ENCODE peak calls at places on chromosomes 11 and 22, in six cellular contexts. One of them, this sample, is unnamed.
A peak's percentile ranks its signal among the peaks of the same experiment; 100 is the strongest.

GRCh38 chr11:46346886-46347636 is at the start of gene DGKZ:
- DNase-seq in uterus: peak; percentile 89
- DNase-seq in transverse colon: peak; percentile 90
- DNase-seq in sigmoid colon: peak; percentile 93
- DNase-seq in H1: peak; percentile 98
- DNase-seq in stomach: peak; percentile 92
- DNase-seq in this sample: peak; percentile 89

GRCh38 chr22:25666308-25666707 is 75.7 kb upstream of the MYO18B start:
- DNase-seq in uterus: peak; percentile 74
- DNase-seq in transverse colon: peak; percentile 41
- DNase-seq in sigmoid colon: peak; percentile 84
- DNase-seq in H1: no peak
- DNase-seq in stomach: no peak
- DNase-seq in this sample: peak; percentile 36

GRCh38 chr11:90845126-90845525 is 622.3 kb upstream of the CHORDC1 start:
- DNase-seq in uterus: no peak
- DNase-seq in transverse colon: no peak
- DNase-seq in sigmoid colon: no peak
- DNase-seq in H1: no peak
- DNase-seq in stomach: no peak
- DNase-seq in this sample: no peak

GRCh38 chr11:67320691-67321090 is 17.4 kb downstream of the SSH3 start:
- DNase-seq in uterus: no peak
- DNase-seq in transverse colon: no peak
- DNase-seq in sigmoid colon: no peak
- DNase-seq in H1: no peak
- DNase-seq in stomach: no peak
- DNase-seq in this sample: no peak

GRCh38 chr11:102559839-102560238 is 29.3 kb upstream of the MMP7 start:
- DNase-seq in uterus: no peak
- DNase-seq in transverse colon: no peak
- DNase-seq in sigmoid colon: no peak
- DNase-seq in H1: no peak
- DNase-seq in stomach: no peak
- DNase-seq in this sample: no peak

GRCh38 chr22:30196141-30196866 is 50.3 kb downstream of the LIF start:
- DNase-seq in uterus: peak; percentile 86
- DNase-seq in transverse colon: peak; percentile 68
- DNase-seq in sigmoid colon: peak; percentile 92
- DNase-seq in H1: peak; percentile 58
- DNase-seq in stomach: peak; percentile 66
- DNase-seq in this sample: peak; percentile 86

GRCh38 chr22:20777420-20778177 is 3.7 kb downstream of the SERPIND1 start:
- DNase-seq in uterus: peak; percentile 36
- DNase-seq in transverse colon: peak; percentile 16
- DNase-seq in sigmoid colon: no peak
- DNase-seq in H1: no peak
- DNase-seq in stomach: no peak
- DNase-seq in this sample: peak; percentile 78

GRCh38 chr11:112555491-112556364 is 295.1 kb upstream of the PLET1 start:
- DNase-seq in uterus: peak; percentile 30
- DNase-seq in transverse colon: peak; percentile 67
- DNase-seq in sigmoid colon: peak; percentile 71
- DNase-seq in H1: peak; percentile 94
- DNase-seq in stomach: peak; percentile 77
- DNase-seq in this sample: peak; percentile 60

GRCh38 chr11:126185200-126186030 is 26.0 kb downstream of the RPUSD4 start:
- DNase-seq in uterus: no peak
- DNase-seq in transverse colon: no peak
- DNase-seq in sigmoid colon: no peak
- DNase-seq in H1: no peak
- DNase-seq in stomach: no peak
- DNase-seq in this sample: no peak

GRCh38 chr11:11351042-11351586 is 1.9 kb downstream of the CSNK2A3 start:
- DNase-seq in uterus: no peak
- DNase-seq in transverse colon: no peak
- DNase-seq in sigmoid colon: no peak
- DNase-seq in H1: no peak
- DNase-seq in stomach: no peak
- DNase-seq in this sample: peak; percentile 8

GRCh38 chr22:21593406-21594232 is 26.1 kb downstream of the UBE2L3 start:
- DNase-seq in uterus: no peak
- DNase-seq in transverse colon: no peak
- DNase-seq in sigmoid colon: no peak
- DNase-seq in H1: peak; percentile 56
- DNase-seq in stomach: peak; percentile 38
- DNase-seq in this sample: no peak

GRCh38 chr11:36672815-36673450 is 74.9 kb upstream of the RAG2 start:
- DNase-seq in uterus: no peak
- DNase-seq in transverse colon: no peak
- DNase-seq in sigmoid colon: no peak
- DNase-seq in H1: no peak
- DNase-seq in stomach: no peak
- DNase-seq in this sample: peak; percentile 36

GRCh38 chr22:44271010-44271500 is 41.7 kb downstream of the SHISAL1 start:
- DNase-seq in uterus: no peak
- DNase-seq in transverse colon: no peak
- DNase-seq in sigmoid colon: no peak
- DNase-seq in H1: no peak
- DNase-seq in stomach: no peak
- DNase-seq in this sample: no peak

GRCh38 chr11:114291847-114292680 is 4.1 kb upstream of the NNMT start:
- DNase-seq in uterus: no peak
- DNase-seq in transverse colon: no peak
- DNase-seq in sigmoid colon: no peak
- DNase-seq in H1: no peak
- DNase-seq in stomach: no peak
- DNase-seq in this sample: no peak

GRCh38 chr22:42473484-42474193 is 41.4 kb upstream of the NFAM1 start:
- DNase-seq in uterus: no peak
- DNase-seq in transverse colon: no peak
- DNase-seq in sigmoid colon: no peak
- DNase-seq in H1: no peak
- DNase-seq in stomach: no peak
- DNase-seq in this sample: peak; percentile 64

GRCh38 chr11:68127791-68128681 is 6.8 kb upstream of the CHKA start:
- DNase-seq in uterus: peak; percentile 72
- DNase-seq in transverse colon: peak; percentile 50
- DNase-seq in sigmoid colon: peak; percentile 78
- DNase-seq in H1: peak; percentile 96
- DNase-seq in stomach: peak; percentile 90
- DNase-seq in this sample: no peak

GRCh38 chr11:128517457-128518230 is 69.7 kb downstream of the ETS1 start:
- DNase-seq in uterus: no peak
- DNase-seq in transverse colon: no peak
- DNase-seq in sigmoid colon: no peak
- DNase-seq in H1: no peak
- DNase-seq in stomach: no peak
- DNase-seq in this sample: no peak

GRCh38 chr22:32037236-32037635 is 5.8 kb upstream of the SLC5A1 start:
- DNase-seq in uterus: no peak
- DNase-seq in transverse colon: no peak
- DNase-seq in sigmoid colon: no peak
- DNase-seq in H1: no peak
- DNase-seq in stomach: no peak
- DNase-seq in this sample: no peak

DNA sequence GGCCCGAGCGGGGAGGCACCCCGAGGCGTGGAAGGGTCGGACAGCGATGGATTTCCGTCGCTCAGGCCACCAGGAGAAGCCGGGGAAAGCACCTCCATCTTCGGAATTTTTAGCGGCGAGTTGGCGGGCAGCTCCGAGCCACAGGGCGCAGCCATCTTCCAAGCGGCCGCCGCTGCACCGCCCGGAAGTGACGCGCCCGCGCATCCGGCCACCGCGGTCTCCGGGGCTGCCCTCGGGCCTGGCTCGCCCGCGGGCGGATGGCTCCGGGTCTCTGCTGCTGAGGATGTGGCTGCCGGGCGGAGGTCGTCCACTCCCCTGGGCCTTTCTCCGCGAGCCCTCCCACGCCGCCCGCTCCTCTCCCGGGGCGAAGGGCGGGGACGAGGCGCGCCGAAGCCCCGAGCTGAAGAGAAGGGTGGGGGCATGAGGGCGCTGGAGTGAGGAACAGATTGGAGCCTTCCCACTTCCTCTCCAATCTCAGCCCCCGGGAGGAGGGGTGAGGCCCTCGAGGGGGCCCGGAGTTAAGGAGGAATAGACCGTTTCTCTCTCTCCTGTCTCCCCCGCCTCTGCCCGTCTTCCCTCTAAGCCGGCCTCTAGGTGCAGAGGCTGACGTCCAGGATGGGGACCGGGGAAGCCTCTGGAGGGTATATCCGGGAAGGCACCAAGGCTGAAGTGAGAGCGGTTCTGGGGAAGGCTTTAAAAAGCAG is at the start of gene MSANTD2:
- DNase-seq in uterus: peak; percentile 81
- DNase-seq in transverse colon: peak; percentile 83
- DNase-seq in sigmoid colon: peak; percentile 91
- DNase-seq in H1: peak; percentile 90
- DNase-seq in stomach: peak; percentile 86
- DNase-seq in this sample: peak; percentile 83
- TF ChIP-seq POLR2A in uterus: peak; percentile 85
- TF ChIP-seq POLR2A in transverse colon: peak; percentile 89
- TF ChIP-seq POLR2A in sigmoid colon: peak; percentile 60
- TF ChIP-seq POLR2A in H1: peak; percentile 98
- TF ChIP-seq POLR2A in stomach: no peak
- TF ChIP-seq POLR2A in this sample: peak; percentile 53

GRCh38 chr11:62644220-62644619 is 2.2 kb downstream of the GANAB start:
- DNase-seq in uterus: no peak
- DNase-seq in transverse colon: no peak
- DNase-seq in sigmoid colon: no peak
- DNase-seq in H1: no peak
- DNase-seq in stomach: no peak
- DNase-seq in this sample: peak; percentile 51
- TF ChIP-seq CTCF in uterus: no peak
- TF ChIP-seq CTCF in transverse colon: no peak
- TF ChIP-seq CTCF in sigmoid colon: no peak
- TF ChIP-seq CTCF in H1: no peak
- TF ChIP-seq CTCF in stomach: no peak
- TF ChIP-seq CTCF in this sample: no peak

DNA sequence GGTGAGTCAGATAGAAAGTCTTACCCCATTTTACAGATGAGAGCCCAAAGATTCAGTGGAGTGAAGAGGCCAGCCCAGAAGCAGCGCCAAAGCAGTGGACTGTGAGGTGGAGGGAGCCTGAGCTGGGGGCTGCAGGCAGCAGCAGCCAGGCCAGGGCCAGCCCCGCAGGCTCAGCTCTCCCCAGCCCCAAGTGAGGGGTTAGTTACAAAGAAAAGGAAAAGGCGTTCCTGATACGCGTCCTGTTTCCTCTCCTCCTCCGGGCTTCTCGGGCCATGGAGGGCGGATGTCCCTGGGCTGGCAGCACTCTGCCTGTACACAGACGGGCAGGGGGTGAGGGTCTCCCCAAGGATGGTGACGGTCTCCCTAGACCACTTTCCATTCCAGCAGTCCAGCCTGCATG is 44.9 kb downstream of the ARRB1 start:
- DNase-seq in uterus: no peak
- DNase-seq in transverse colon: no peak
- DNase-seq in sigmoid colon: peak; percentile 50
- DNase-seq in H1: no peak
- DNase-seq in stomach: no peak
- DNase-seq in this sample: no peak
- TF ChIP-seq POLR2A in uterus: no peak
- TF ChIP-seq POLR2A in transverse colon: no peak
- TF ChIP-seq POLR2A in sigmoid colon: no peak
- TF ChIP-seq POLR2A in H1: no peak
- TF ChIP-seq POLR2A in stomach: no peak
- TF ChIP-seq POLR2A in this sample: no peak

GRCh38 chr22:19756288-19757128 is 4.1 kb upstream of the TBX1 start:
- DNase-seq in uterus: peak; percentile 34
- DNase-seq in transverse colon: peak; percentile 71
- DNase-seq in sigmoid colon: no peak
- DNase-seq in H1: peak; percentile 78
- DNase-seq in stomach: peak; percentile 79
- DNase-seq in this sample: peak; percentile 49
- TF ChIP-seq CTCF in uterus: peak; percentile 36
- TF ChIP-seq CTCF in transverse colon: peak; percentile 52
- TF ChIP-seq CTCF in sigmoid colon: peak; percentile 27
- TF ChIP-seq CTCF in H1: peak; percentile 39
- TF ChIP-seq CTCF in stomach: peak; percentile 25
- TF ChIP-seq CTCF in this sample: peak; percentile 38

GRCh38 chr22:24157783-24158170 is 23.5 kb upstream of the SUSD2 start:
- DNase-seq in uterus: no peak
- DNase-seq in transverse colon: no peak
- DNase-seq in sigmoid colon: no peak
- DNase-seq in H1: no peak
- DNase-seq in stomach: no peak
- DNase-seq in this sample: no peak

GRCh38 chr22:24154826-24155225 is 26.5 kb upstream of the SUSD2 start:
- DNase-seq in uterus: no peak
- DNase-seq in transverse colon: no peak
- DNase-seq in sigmoid colon: no peak
- DNase-seq in H1: no peak
- DNase-seq in stomach: no peak
- DNase-seq in this sample: no peak

GRCh38 chr22:24155597-24156145 is 25.6 kb upstream of the SUSD2 start:
- DNase-seq in uterus: peak; percentile 86
- DNase-seq in transverse colon: peak; percentile 77
- DNase-seq in sigmoid colon: peak; percentile 94
- DNase-seq in H1: peak; percentile 80
- DNase-seq in stomach: peak; percentile 84
- DNase-seq in this sample: peak; percentile 91

GRCh38 chr22:24156146-24156914 is 25.0 kb upstream of the SUSD2 start:
- DNase-seq in uterus: no peak
- DNase-seq in transverse colon: peak; percentile 54
- DNase-seq in sigmoid colon: no peak
- DNase-seq in H1: peak; percentile 54
- DNase-seq in stomach: peak; percentile 45
- DNase-seq in this sample: peak; percentile 91

DNA sequence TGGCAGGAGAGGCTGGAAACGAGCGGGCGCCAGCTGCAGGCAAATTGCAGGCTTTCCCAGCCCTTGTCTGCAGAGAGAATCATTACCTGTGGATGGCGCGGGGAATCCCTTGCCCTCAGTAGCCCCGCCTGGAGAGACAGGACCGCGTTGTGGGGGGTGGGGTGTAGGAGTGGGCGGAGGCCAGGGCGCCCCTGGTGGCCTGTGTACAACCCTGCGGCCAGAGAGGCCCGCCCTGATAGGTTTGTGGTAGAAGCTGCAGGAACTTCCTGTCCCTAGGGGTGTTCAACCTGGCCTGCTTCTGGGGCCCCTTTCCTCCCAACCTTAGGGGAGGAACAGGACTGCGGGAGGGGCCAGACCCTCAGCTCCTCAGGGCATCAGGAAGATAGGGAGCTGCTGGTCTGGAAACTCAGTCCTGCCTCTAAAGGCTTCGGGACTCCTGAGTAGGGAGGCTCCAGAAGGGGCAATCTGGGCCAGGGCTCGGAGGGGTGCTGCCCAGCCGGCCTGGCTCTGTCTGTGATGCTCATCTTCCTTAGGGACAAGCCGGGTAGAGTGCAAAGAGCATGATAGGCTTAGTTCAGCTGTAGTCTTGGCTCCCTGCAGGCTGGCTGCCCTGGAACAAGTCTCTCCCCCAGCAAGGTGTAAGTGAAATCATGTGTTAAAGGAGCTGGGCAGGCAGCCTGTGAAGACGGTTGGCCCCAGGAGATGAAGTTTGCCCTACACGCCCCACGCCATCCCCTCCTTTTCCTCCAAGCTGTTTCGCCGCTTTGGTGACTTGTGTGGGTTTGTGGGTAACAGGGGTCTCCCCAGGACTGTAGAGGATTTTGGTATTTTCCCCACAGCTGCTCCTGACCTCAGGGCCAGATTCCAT is 24.1 kb upstream of the SUSD2 start:
- DNase-seq in uterus: peak; percentile 81
- DNase-seq in transverse colon: peak; percentile 93
- DNase-seq in sigmoid colon: peak; percentile 93
- DNase-seq in H1: peak; percentile 93
- DNase-seq in stomach: peak; percentile 87
- DNase-seq in this sample: peak; percentile 97
- TF ChIP-seq POLR2A in uterus: no peak
- TF ChIP-seq POLR2A in transverse colon: peak; percentile 33
- TF ChIP-seq POLR2A in sigmoid colon: no peak
- TF ChIP-seq POLR2A in H1: no peak
- TF ChIP-seq POLR2A in stomach: no peak
- TF ChIP-seq POLR2A in this sample: no peak